ENCODE peak calls at places on chromosomes 13 and 19, in ten cellular contexts. H, E, C, B, M, I, V, U, K and T are unnamed samples.

GRCh38 chr19:6047741-6048231 is 62.5 kb downstream of the RFX2 start:
- DNase-seq in H (peak; percentile 28), E (no peak), C (peak; percentile 56), B (peak; percentile 48), M (no peak), I (no peak), V (no peak), U (peak; percentile 88), K (peak; percentile 80), T (no peak)

GRCh38 chr19:33825556-33825955 is 28.9 kb downstream of the KCTD15 start:
- DNase-seq in H (no peak), E (no peak), C (no peak), B (no peak), M (no peak), I (no peak), V (no peak), U (no peak), K (no peak), T (no peak)

GRCh38 chr13:32581177-32581786 is 5.0 kb upstream of the PDS5B start:
- DNase-seq in H (no peak), E (no peak), C (peak; percentile 64), B (no peak), M (no peak), I (no peak), V (no peak), U (peak; percentile 33), K (peak; percentile 8), T (no peak)

GRCh38 chr13:101514100-101514499 is 61.6 kb downstream of the ITGBL1 start:
- DNase-seq in H (no peak), E (no peak), C (no peak), B (no peak), M (no peak), I (no peak), V (no peak), U (no peak), K (no peak), T (no peak)

GRCh38 chr13:20461481-20461859 is 64.2 kb downstream of the CRYL1 start:
- DNase-seq in H (no peak), E (no peak), C (no peak), B (no peak), M (no peak), I (no peak), V (no peak), U (no peak), K (no peak), T (no peak)

GRCh38 chr13:36549771-36550170 is 117.5 kb downstream of the CCNA1 start:
- DNase-seq in H (no peak), E (no peak), C (no peak), B (no peak), M (no peak), I (no peak), V (no peak), U (peak; percentile 31), K (peak; percentile 58), T (no peak)

GRCh38 chr19:46944918-46945628 is 74.6 kb upstream of the NPAS1 start:
- DNase-seq in H (peak; percentile 45), E (peak; percentile 77), C (peak; percentile 66), B (no peak), M (no peak), I (no peak), V (no peak), U (peak; percentile 78), K (peak; percentile 90), T (peak; percentile 90)

GRCh38 chr19:29667941-29668340 is 2.7 kb downstream of the PLEKHF1 start:
- DNase-seq in H (no peak), E (no peak), C (no peak), B (peak; percentile 38), M (no peak), I (no peak), V (peak; percentile 56), U (no peak), K (no peak), T (no peak)

GRCh38 chr13:72304121-72304745 is 423.2 kb downstream of the MZT1 start:
- DNase-seq in H (no peak), E (no peak), C (peak; percentile 88), B (no peak), M (no peak), I (no peak), V (no peak), U (no peak), K (no peak), T (no peak)

GRCh38 chr13:67493835-67494234 is 263.7 kb upstream of the PCDH9 start:
- DNase-seq in H (no peak), E (no peak), C (no peak), B (no peak), M (no peak), I (no peak), V (no peak), U (no peak), K (no peak), T (no peak)

GRCh38 chr19:574658-575526 is 2.5 kb downstream of the BSG start:
- DNase-seq in H (no peak), E (peak; percentile 75), C (peak; percentile 58), B (no peak), M (no peak), I (no peak), V (no peak), U (peak; percentile 16), K (peak; percentile 77), T (peak; percentile 66)

GRCh38 chr13:94006271-94006670 is 473.2 kb downstream of the DCT start:
- DNase-seq in H (no peak), E (no peak), C (no peak), B (no peak), M (no peak), I (no peak), V (no peak), U (peak; percentile 6), K (no peak), T (no peak)

GRCh38 chr13:106133025-106133424 is 402.4 kb downstream of the EFNB2 start:
- DNase-seq in H (no peak), E (no peak), C (peak; percentile 75), B (no peak), M (no peak), I (peak; percentile 23), V (no peak), U (no peak), K (no peak), T (no peak)

GRCh38 chr13:29566206-29566605 is 29.3 kb downstream of the SLC7A1 start:
- DNase-seq in H (no peak), E (no peak), C (no peak), B (no peak), M (no peak), I (no peak), V (no peak), U (no peak), K (no peak), T (no peak)

GRCh38 chr13:29563941-29564340 is 31.5 kb downstream of the SLC7A1 start:
- DNase-seq in H (no peak), E (no peak), C (no peak), B (no peak), M (peak; percentile 7), I (no peak), V (no peak), U (no peak), K (no peak), T (no peak)

GRCh38 chr13:29562762-29563161 is 32.7 kb downstream of the SLC7A1 start:
- DNase-seq in H (no peak), E (no peak), C (no peak), B (no peak), M (peak; percentile 29), I (no peak), V (no peak), U (no peak), K (no peak), T (no peak)

GRCh38 chr13:29566864-29567263 is 28.6 kb downstream of the SLC7A1 start:
- DNase-seq in H (no peak), E (no peak), C (no peak), B (no peak), M (no peak), I (no peak), V (no peak), U (no peak), K (no peak), T (no peak)

DNA sequence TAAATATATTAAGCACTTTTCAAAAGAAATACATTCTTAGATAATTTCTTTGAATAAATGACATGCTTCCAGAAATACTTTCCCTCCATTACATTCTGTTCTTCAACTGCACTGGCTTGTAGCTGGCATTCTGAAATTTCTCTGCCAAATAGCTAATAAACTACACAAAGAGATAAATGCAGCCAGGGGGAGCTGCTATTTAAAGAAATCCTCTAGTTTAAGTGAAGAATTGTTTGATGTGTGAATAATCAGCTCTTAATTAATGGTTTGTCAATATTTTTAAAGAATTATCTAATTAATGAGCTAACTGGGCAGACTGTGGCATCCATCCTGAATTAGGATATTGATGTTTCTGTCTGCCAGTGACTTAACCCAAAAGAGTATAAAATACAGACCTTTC is 30.7 kb downstream of the SLC7A1 start:
- DNase-seq in H (no peak), E (no peak), C (no peak), B (no peak), M (no peak), I (no peak), V (no peak), U (no peak), K (no peak), T (no peak)
- H3K27ac ChIP-seq in H (no peak overlapping the region), E (no peak overlapping the region), C (no peak overlapping the region), B (no peak overlapping the region), M (no peak overlapping the region), I (no peak overlapping the region), V (no peak overlapping the region), U (no peak overlapping the region), K (no peak overlapping the region), T (no peak overlapping the region)

GRCh38 chr19:9931629-9932028 is 4.7 kb downstream of the OLFM2 start:
- DNase-seq in H (no peak), E (no peak), C (no peak), B (no peak), M (no peak), I (no peak), V (no peak), U (no peak), K (no peak), T (no peak)
- H3K27me3 ChIP-seq in H (no peaks in the 10 kb centered on the region), E (peaks cover 79% of the 10 kb centered on the region), C (peaks cover 13% of the 10 kb centered on the region), B (peaks cover 5% of the 10 kb centered on the region), M (peaks cover 10% of the 10 kb centered on the region), I (peaks cover 16% of the 10 kb centered on the region), V (peaks cover 21% of the 10 kb centered on the region), U (no peaks in the 10 kb centered on the region), K (peaks cover 22% of the 10 kb centered on the region), T (no peaks in the 10 kb centered on the region)

DNA sequence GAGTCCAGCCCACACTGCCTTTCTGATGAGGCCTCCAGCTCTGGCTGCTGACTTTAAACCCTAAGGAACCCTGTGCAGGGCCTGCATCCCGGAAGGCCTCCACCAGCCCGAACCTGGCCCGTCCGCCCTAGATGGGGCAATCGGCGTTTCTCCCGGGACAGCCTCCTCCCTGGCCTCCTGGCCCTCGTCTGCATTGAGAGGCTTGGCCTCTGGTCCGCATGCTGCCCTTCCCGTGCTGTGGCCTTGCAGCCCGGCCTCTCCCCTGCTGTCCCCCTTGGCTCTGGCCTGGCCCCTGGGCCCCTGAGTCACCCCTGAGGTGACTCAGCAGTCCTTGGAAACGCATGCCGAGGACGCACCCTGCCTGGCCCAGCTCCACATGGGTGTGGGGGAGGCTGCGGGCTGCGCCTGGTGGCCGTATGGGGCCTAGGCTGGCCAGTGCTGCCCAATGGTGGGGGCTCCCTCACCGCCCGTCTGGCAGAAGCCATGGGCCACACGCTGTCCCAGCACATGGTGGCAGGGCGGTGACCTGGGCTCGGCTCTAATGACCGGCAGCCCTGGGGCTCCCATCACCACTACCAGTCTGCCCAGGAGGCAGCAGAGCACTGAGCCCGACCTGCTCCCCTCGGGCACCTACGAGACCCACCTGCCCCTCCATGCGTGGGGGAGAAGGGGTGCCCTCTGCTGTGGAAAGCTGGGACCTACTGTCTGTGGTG is 25.7 kb downstream of the SH3GL1 start:
- DNase-seq in H (peak; percentile 81), E (peak; percentile 78), C (peak; percentile 95), B (no peak), M (peak; percentile 92), I (no peak), V (no peak), U (no peak), K (no peak), T (peak; percentile 95)
- H3K27ac ChIP-seq in H (peak overlapping the region; percentile 92), E (peak overlapping the region; percentile 94), C (peak overlapping the region; percentile 77), B (peak overlapping the region; percentile 93), M (peak overlapping the region; percentile 93), I (peak overlapping the region; percentile 90), V (no peak overlapping the region), U (peak overlapping the region; percentile 85), K (no peak overlapping the region), T (peak overlapping the region; percentile 82)

GRCh38 chr13:45702088-45702487 is at the start of gene CBY2:
- DNase-seq in H (no peak), E (no peak), C (no peak), B (no peak), M (no peak), I (no peak), V (no peak), U (no peak), K (no peak), T (no peak)
- H3K27me3 ChIP-seq in H (no peaks in the 10 kb centered on the region), E (peaks cover 13% of the 10 kb centered on the region), C (no peaks in the 10 kb centered on the region), B (no peaks in the 10 kb centered on the region), M (no peaks in the 10 kb centered on the region), I (peaks cover 8% of the 10 kb centered on the region), V (no peaks in the 10 kb centered on the region), U (no peaks in the 10 kb centered on the region), K (peaks cover 63% of the 10 kb centered on the region), T (no peaks in the 10 kb centered on the region)